ENCODE peak calls at places on chromosomes 3 and 15, in nine cellular contexts. S is iris pigment epithelial cell, J is glutamatergic neuron, L is EL, V is GM19239, X is ureter, W is KG1, D is H9, E is LHCN-M2. B is an unnamed sample.

GRCh38 chr3:38643090-38643489 is 6.4 kb downstream of the SCN5A start:
- DNase-seq in D (peak), V (no peak), J (no peak), S (no peak), W (no peak), X (peak), L (no peak), E (no peak), B (no peak)

GRCh38 chr3:159732172-159733111 is 256.2 kb upstream of the IL12A start:
- DNase-seq in V (no peak), W (no peak), J (no peak), E (peak), D (peak), L (peak), S (peak), X (no peak), B (no peak)

GRCh38 chr15:67361100-67361499 is 106.5 kb downstream of the IQCH start:
- DNase-seq in S (no peak), W (no peak), L (no peak), V (no peak), J (no peak), X (no peak), E (no peak), D (no peak), B (no peak)

GRCh38 chr3:147218976-147219375 is 187.4 kb downstream of the ZIC4 start:
- DNase-seq in V (no peak), X (no peak), W (no peak), J (peak), E (no peak), S (no peak), L (no peak), D (no peak), B (no peak)

GRCh38 chr3:87287025-87287424 is 10.6 kb upstream of the POU1F1 start:
- DNase-seq in X (no peak), V (no peak), E (peak), S (peak), J (no peak), D (no peak), W (no peak), L (peak), B (no peak)

GRCh38 chr15:45319472-45320214 is 58.7 kb downstream of the GATM start:
- DNase-seq in E (no peak), S (no peak), D (no peak), L (no peak), V (no peak), W (no peak), X (no peak), J (no peak), B (no peak)

GRCh38 chr15:58546635-58547627 is 115.1 kb downstream of the LIPC start:
- DNase-seq in E (peak), V (no peak), J (no peak), S (peak), W (no peak), X (peak), L (peak), D (no peak), B (no peak)

GRCh38 chr15:42808921-42809320 is 72.0 kb upstream of the CDAN1 start:
- DNase-seq in W (no peak), S (no peak), V (no peak), D (no peak), X (no peak), E (no peak), L (no peak), J (no peak), B (no peak)

GRCh38 chr3:99176169-99176964 is 274.9 kb upstream of the DCBLD2 start:
- DNase-seq in D (no peak), J (no peak), X (no peak), S (peak), E (no peak), V (no peak), L (no peak), W (no peak), B (no peak)

GRCh38 chr3:5038243-5038642 is 59.0 kb downstream of the BHLHE40 start:
- DNase-seq in S (no peak), J (no peak), L (no peak), W (no peak), D (no peak), V (no peak), E (no peak), X (no peak), B (no peak)

GRCh38 chr3:142359367-142359766 is 88.5 kb downstream of the XRN1 start:
- DNase-seq in J (no peak), X (no peak), L (no peak), V (no peak), S (no peak), W (no peak), E (no peak), D (no peak), B (no peak)

GRCh38 chr15:85036716-85037115 is 55.1 kb downstream of the PDE8A start:
- DNase-seq in J (no peak), W (no peak), E (no peak), X (no peak), L (no peak), D (no peak), S (no peak), V (no peak), B (no peak)

GRCh38 chr15:57172925-57173324 is 203.4 kb upstream of the CGNL1 start:
- DNase-seq in J (no peak), X (no peak), V (no peak), E (peak), W (no peak), D (no peak), S (peak), L (no peak), B (no peak)

GRCh38 chr15:73021139-73021621 is 31.1 kb upstream of the NEO1 start:
- DNase-seq in X (no peak), L (no peak), W (no peak), V (no peak), E (no peak), D (peak), S (no peak), J (peak), B (no peak)

GRCh38 chr3:100780223-100780622 is 70.9 kb downstream of the TFG start:
- DNase-seq in W (no peak), X (no peak), E (no peak), V (no peak), L (no peak), D (no peak), S (no peak), J (no peak), B (no peak)

GRCh38 chr3:79297242-79297641 is 470.6 kb downstream of the ROBO1 start:
- DNase-seq in L (peak), E (peak), W (no peak), X (no peak), S (peak), D (no peak), J (no peak), V (no peak), B (no peak)

GRCh38 chr3:80087769-80088168 is 320.0 kb upstream of the ROBO1 start:
- DNase-seq in L (no peak), S (peak), D (no peak), E (peak), X (no peak), V (no peak), W (no peak), J (no peak), B (no peak)

GRCh38 chr15:68380456-68380855 is 51.5 kb downstream of the ITGA11 start:
- DNase-seq in S (no peak), L (no peak), X (no peak), V (no peak), J (no peak), W (no peak), D (peak), E (no peak), B (no peak)

GRCh38 chr15:55218068-55218467 is 21.3 kb upstream of the RSL24D1 start:
- DNase-seq in V (no peak), E (no peak), X (no peak), L (no peak), D (no peak), W (no peak), S (no peak), J (no peak), B (no peak)

GRCh38 chr15:75114796-75115195 is 86.9 kb upstream of the C15orf39 start:
- DNase-seq in S (no peak), X (no peak), L (no peak), V (no peak), J (no peak), W (no peak), D (no peak), E (no peak), B (no peak)

GRCh38 chr3:101950510-101950909 is 101.2 kb downstream of the NFKBIZ start:
- DNase-seq in L (peak), X (no peak), V (no peak), D (no peak), W (no peak), J (no peak), E (peak), S (peak), B (no peak)

GRCh38 chr3:182465301-182466185 is 327.8 kb upstream of the ATP11B start:
- DNase-seq in X (no peak), J (no peak), E (no peak), L (no peak), V (no peak), W (no peak), D (no peak), S (no peak), B (no peak)

GRCh38 chr15:55789066-55789660 is 46.2 kb upstream of the PRTG start:
- DNase-seq in L (peak), S (no peak), E (peak), D (peak), X (no peak), W (no peak), V (peak), J (peak), B (no peak)

B was measured in GM18507.